ENCODE peak calls at places on chromosome 18, in five cellular contexts. X is transverse colon, P is PC-3, A is HL-60, E is body of pancreas. J is an unnamed sample.
A peak's percentile ranks its signal among the peaks of the same experiment; 100 is the strongest.

GRCh38 chr18:57844319-57844718 is 41.2 kb upstream of the ATP8B1 start:
- DNase-seq in A (no peak), X (peak; percentile 37), P (no peak), E (no peak), J (no peak)

GRCh38 chr18:64854112-64854511 is 705.2 kb upstream of the LINC00305 start:
- DNase-seq in X (no peak), P (no peak), E (no peak), A (no peak), J (no peak)

GRCh38 chr18:3251249-3251962 is 3.8 kb downstream of the MYL12A start:
- DNase-seq in P (no peak), X (no peak), E (no peak), A (no peak), J (no peak)

GRCh38 chr18:63131106-63131943 is 188.2 kb downstream of the BCL2 start:
- DNase-seq in X (peak; percentile 74), E (peak; percentile 66), A (no peak), P (peak; percentile 69), J (no peak)

GRCh38 chr18:58896268-58896667 is 31.6 kb downstream of the ZNF532 start:
- DNase-seq in P (no peak), X (peak; percentile 24), E (no peak), A (no peak), J (no peak)

GRCh38 chr18:12621737-12622306 is 36.1 kb downstream of the SPIRE1 start:
- DNase-seq in P (peak; percentile 80), E (no peak), X (no peak), A (no peak), J (no peak)

GRCh38 chr18:10926565-10927194 is 222.7 kb downstream of the PIEZO2 start:
- DNase-seq in A (no peak), X (no peak), E (no peak), P (no peak), J (no peak)

GRCh38 chr18:76518073-76518472 is 23.0 kb upstream of the ZNF516 start:
- DNase-seq in A (no peak), E (no peak), X (no peak), P (no peak), J (no peak)

GRCh38 chr18:9506046-9506792 is 30.9 kb downstream of the RALBP1 start:
- DNase-seq in E (peak; percentile 26), X (peak; percentile 31), P (peak; percentile 79), A (no peak), J (no peak)

GRCh38 chr18:61398961-61399632 is 65.9 kb downstream of the CDH20 start:
- DNase-seq in X (no peak), A (no peak), E (no peak), P (no peak), J (no peak)

GRCh38 chr18:13258792-13259385 is 40.3 kb downstream of the LDLRAD4 start:
- DNase-seq in P (no peak), X (no peak), E (no peak), A (no peak), J (peak; percentile 70)

GRCh38 chr18:3914833-3915598 is 465.0 kb downstream of the TGIF1 start:
- DNase-seq in P (no peak), E (no peak), X (no peak), A (no peak), J (no peak)

GRCh38 chr18:29154196-29154757 is 977.3 kb upstream of the CDH2 start:
- DNase-seq in E (no peak), P (no peak), A (no peak), X (no peak), J (no peak)

GRCh38 chr18:29157905-29158304 is 981.0 kb upstream of the CDH2 start:
- DNase-seq in E (no peak), A (no peak), P (peak; percentile 3), X (no peak), J (no peak)

GRCh38 chr18:29157057-29157780 is 980.3 kb upstream of the CDH2 start:
- DNase-seq in P (peak; percentile 89), A (no peak), X (no peak), E (no peak), J (no peak)

GRCh38 chr18:29154758-29155725 is 978.1 kb upstream of the CDH2 start:
- DNase-seq in P (peak; percentile 97), X (no peak), E (peak; percentile 18), A (no peak), J (no peak)

GRCh38 chr18:29156531-29156930 is 979.6 kb upstream of the CDH2 start:
- DNase-seq in P (peak; percentile 11), A (no peak), E (no peak), X (no peak), J (no peak)
- H3K4me3 ChIP-seq in P (peak overlapping the region; percentile 47), A (no peak overlapping the region), E (no peak overlapping the region), X (no peak overlapping the region), J (no peak overlapping the region)

GRCh38 chr18:51134721-51135120 is 62.8 kb downstream of the MEX3C start:
- DNase-seq in P (no peak), E (no peak), X (no peak), A (no peak), J (no peak)

GRCh38 chr18:51137051-51137729 is 60.3 kb downstream of the MEX3C start:
- DNase-seq in X (no peak), A (no peak), P (no peak), E (no peak), J (no peak)

GRCh38 chr18:51135361-51135760 is 62.1 kb downstream of the MEX3C start:
- DNase-seq in X (no peak), A (no peak), P (peak; percentile 38), E (no peak), J (no peak)

GRCh38 chr18:51137891-51138290 is 59.6 kb downstream of the MEX3C start:
- DNase-seq in A (no peak), P (no peak), X (no peak), E (no peak), J (no peak)

GRCh38 chr18:51135795-51136194 is 61.7 kb downstream of the MEX3C start:
- DNase-seq in A (no peak), E (no peak), X (no peak), P (peak; percentile 3), J (no peak)
- TF ChIP-seq CTCF in A (peak; percentile 11), E (no peak), X (no peak), P (no peak), J (no peak)

GRCh38 chr18:79413025-79413424 is 17.3 kb downstream of the NFATC1 start:
- DNase-seq in A (no peak), X (no peak), E (no peak), P (no peak), J (no peak)

GRCh38 chr18:79410171-79410641 is 14.5 kb downstream of the NFATC1 start:
- DNase-seq in A (no peak), E (no peak), X (no peak), P (no peak), J (no peak)

GRCh38 chr18:79410731-79411613 is 15.2 kb downstream of the NFATC1 start:
- DNase-seq in A (no peak), X (no peak), E (no peak), P (no peak), J (no peak)

GRCh38 chr18:79413426-79413825 is 17.7 kb downstream of the NFATC1 start:
- DNase-seq in A (no peak), E (no peak), X (no peak), P (no peak), J (no peak)

GRCh38 chr18:79411614-79412526 is 16.1 kb downstream of the NFATC1 start:
- DNase-seq in P (no peak), E (no peak), X (no peak), A (no peak), J (no peak)
- H3K4me3 ChIP-seq in P (no peak overlapping the region), E (no peak overlapping the region), X (no peak overlapping the region), A (no peak overlapping the region), J (no peak overlapping the region)

GRCh38 chr18:45330170-45330594 is 285.1 kb upstream of the SLC14A2 start:
- DNase-seq in A (no peak), X (no peak), E (no peak), P (no peak), J (no peak)

GRCh38 chr18:45328271-45328670 is 287.0 kb upstream of the SLC14A2 start:
- DNase-seq in E (no peak), A (no peak), X (no peak), P (no peak), J (no peak)

GRCh38 chr18:45325791-45326190 is 289.5 kb upstream of the SLC14A2 start:
- DNase-seq in X (no peak), P (no peak), E (no peak), A (no peak), J (no peak)

GRCh38 chr18:45326505-45326904 is 288.8 kb upstream of the SLC14A2 start:
- DNase-seq in A (no peak), P (no peak), E (no peak), X (no peak), J (no peak)

DNA sequence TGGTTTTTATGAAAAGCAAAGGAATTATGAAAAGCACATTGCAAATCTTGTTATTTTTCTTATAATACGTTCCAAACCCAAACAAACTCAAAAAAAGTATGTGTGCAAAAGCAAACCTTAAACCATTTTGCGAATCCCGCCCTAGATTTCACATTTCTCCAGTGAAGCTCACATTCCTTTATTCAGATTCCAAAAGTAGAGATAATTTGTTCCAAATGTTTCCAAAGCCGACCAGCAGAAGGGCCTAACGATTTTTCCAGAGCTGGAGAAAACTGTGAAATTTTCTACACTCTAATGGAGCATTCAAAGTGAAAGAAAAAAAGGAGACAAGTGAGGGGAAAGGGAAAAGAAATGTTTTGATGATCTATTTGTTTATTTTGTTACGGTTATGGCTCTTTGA is 286.5 kb upstream of the SLC14A2 start:
- DNase-seq in P (no peak), X (no peak), E (no peak), A (no peak), J (no peak)
- TF ChIP-seq CTCF in P (no peak), X (no peak), E (no peak), A (no peak), J (no peak)

GRCh38 chr18:74949611-74950010 is 259.3 kb downstream of the PTGR3 start:
- DNase-seq in X (no peak), E (no peak), A (no peak), P (no peak), J (no peak)

GRCh38 chr18:74945774-74946545 is 263.0 kb downstream of the PTGR3 start:
- DNase-seq in X (no peak), E (no peak), P (peak; percentile 50), A (no peak), J (no peak)

GRCh38 chr18:74947875-74948274 is 261.1 kb downstream of the PTGR3 start:
- DNase-seq in E (no peak), A (no peak), X (no peak), P (no peak), J (no peak)

GRCh38 chr18:74946646-74947045 is 262.3 kb downstream of the PTGR3 start:
- DNase-seq in P (peak; percentile 54), X (no peak), A (no peak), E (no peak), J (no peak)

GRCh38 chr18:74947417-74947816 is 261.5 kb downstream of the PTGR3 start:
- DNase-seq in P (no peak), X (no peak), E (no peak), A (no peak), J (no peak)
- H3K4me3 ChIP-seq in P (no peak overlapping the region), X (no peak overlapping the region), E (no peak overlapping the region), A (no peak overlapping the region), J (no peak overlapping the region)

DNA sequence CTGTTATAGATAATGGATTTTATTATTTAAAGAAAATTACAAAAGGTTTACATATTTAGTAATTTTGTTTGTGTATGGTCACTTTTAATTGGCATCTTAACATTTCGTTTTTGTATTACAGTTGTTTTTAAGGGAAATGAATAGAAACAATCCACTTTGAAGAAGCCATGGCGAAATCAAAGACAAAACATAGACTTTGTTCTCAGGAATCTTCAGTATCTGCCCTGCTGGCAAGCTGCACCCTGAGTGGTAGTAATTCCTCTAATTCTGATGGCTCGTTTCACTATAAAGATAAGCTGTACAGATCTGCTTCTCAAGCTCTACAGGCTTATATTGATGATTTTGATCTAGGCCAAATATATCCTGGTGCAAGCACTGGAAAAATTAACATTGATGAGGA is 2.7 kb downstream of the C18orf54 start:
- DNase-seq in P (no peak), E (no peak), X (no peak), A (no peak), J (no peak)
- TF ChIP-seq CTCF in P (no peak), E (no peak), X (no peak), A (no peak), J (no peak)

GRCh38 chr18:32189723-32190591 is at the start of gene MEP1B:
- DNase-seq in X (no peak), P (no peak), A (no peak), E (no peak), J (no peak)
- H3K4me3 ChIP-seq in X (no peak within 1 kb of the TSS), P (no peak within 1 kb of the TSS), A (no peak within 1 kb of the TSS), E (no peak within 1 kb of the TSS), J (no peak within 1 kb of the TSS)